ENCODE peak calls at places on chromosomes 7 and 10, in nine cellular contexts. Q is right lobe of liver; R is GM10248; T is activated T-cell treated with anti-CD3 and anti-CD28 coated beads, Interleukin-2, amount 50 U/mL, for 72 hours; V is skeletal muscle cell; C is activated naive CD4-positive, alpha-beta T cell treated with Interleukin-2 at 50 U/mL for 16 hours; W is ecto neural progenitor cell; N is heart right ventricle; S is HTR-8/SVneo. M is an unnamed sample.

GRCh38 chr10:24891823-24892222 is 60.6 kb downstream of the PRTFDC1 start:
- DNase-seq in Q (no peak), R (no peak), T (no peak), V (peak; percentile 81), C (no peak), W (no peak), N (no peak), S (no peak), M (peak; percentile 82)

GRCh38 chr10:103666109-103666508 is 172.6 kb downstream of the NEURL1 start:
- DNase-seq in Q (no peak), R (no peak), T (no peak), V (no peak), C (no peak), W (no peak), N (no peak), S (no peak), M (no peak)

GRCh38 chr10:84211566-84211965 is 13.8 kb downstream of the LRIT2 start:
- DNase-seq in Q (no peak), R (no peak), T (no peak), V (no peak), C (no peak), W (no peak), N (no peak), S (no peak), M (no peak)

GRCh38 chr10:128047337-128047736 is 78.9 kb downstream of the MKI67 start:
- DNase-seq in Q (peak; percentile 72), R (peak; percentile 91), T (peak; percentile 87), V (no peak), C (peak; percentile 86), W (peak; percentile 81), N (peak; percentile 71), S (peak; percentile 14), M (peak; percentile 79)

GRCh38 chr7:76260171-76260703 is 42.2 kb upstream of the HSPB1 start:
- DNase-seq in Q (no peak), R (peak; percentile 79), T (peak; percentile 49), V (no peak), C (peak; percentile 23), W (peak; percentile 97), N (no peak), S (peak; percentile 70), M (peak; percentile 8)

GRCh38 chr10:24505759-24506158 is 217.9 kb downstream of the ARHGAP21 start:
- DNase-seq in Q (peak; percentile 53), R (no peak), T (no peak), V (no peak), C (no peak), W (no peak), N (peak; percentile 41), S (no peak), M (no peak)

GRCh38 chr10:35768011-35768410 is 125.9 kb upstream of the FZD8 start:
- DNase-seq in Q (no peak), R (no peak), T (no peak), V (no peak), C (no peak), W (no peak), N (no peak), S (no peak), M (no peak)

GRCh38 chr10:95276367-95277200 is 14.2 kb downstream of the PDLIM1 start:
- DNase-seq in Q (no peak), R (no peak), T (no peak), V (no peak), C (no peak), W (peak; percentile 23), N (no peak), S (no peak), M (no peak)

GRCh38 chr7:45241339-45242109 is 83.9 kb downstream of the RAMP3 start:
- DNase-seq in Q (no peak), R (no peak), T (no peak), V (no peak), C (no peak), W (no peak), N (no peak), S (no peak), M (no peak)

GRCh38 chr7:149529136-149529718 is 31.6 kb upstream of the ZNF746 start:
- DNase-seq in Q (no peak), R (no peak), T (no peak), V (no peak), C (no peak), W (no peak), N (no peak), S (no peak), M (no peak)

GRCh38 chr10:13518076-13518692 is 10.6 kb downstream of the BEND7 start:
- DNase-seq in Q (no peak), R (peak; percentile 53), T (no peak), V (no peak), C (no peak), W (peak; percentile 60), N (no peak), S (no peak), M (peak; percentile 20)

GRCh38 chr10:109997233-109997632 is 10.6 kb upstream of the ADD3 start:
- DNase-seq in Q (no peak), R (no peak), T (no peak), V (no peak), C (no peak), W (no peak), N (no peak), S (no peak), M (no peak)

GRCh38 chr10:86614853-86615252 is 39.5 kb upstream of the OPN4 start:
- DNase-seq in Q (no peak), R (no peak), T (no peak), V (no peak), C (no peak), W (no peak), N (no peak), S (no peak), M (no peak)

GRCh38 chr7:98040626-98041025 is 50.6 kb upstream of the OCM2 start:
- DNase-seq in Q (no peak), R (no peak), T (no peak), V (no peak), C (no peak), W (no peak), N (no peak), S (no peak), M (no peak)

GRCh38 chr7:12328888-12329770 is 74.5 kb downstream of the VWDE start:
- DNase-seq in Q (no peak), R (no peak), T (no peak), V (no peak), C (no peak), W (no peak), N (no peak), S (no peak), M (no peak)

GRCh38 chr10:91378061-91378460 is 32.1 kb upstream of the HECTD2 start:
- DNase-seq in Q (no peak), R (no peak), T (peak; percentile 49), V (no peak), C (peak; percentile 18), W (no peak), N (no peak), S (no peak), M (peak; percentile 64)

GRCh38 chr10:88980836-88981235 is 9.8 kb upstream of the FAS start:
- DNase-seq in Q (no peak), R (no peak), T (no peak), V (no peak), C (no peak), W (no peak), N (no peak), S (no peak), M (no peak)

GRCh38 chr7:120843121-120843520 is 14.8 kb downstream of the TSPAN12 start:
- DNase-seq in Q (no peak), R (no peak), T (no peak), V (no peak), C (no peak), W (no peak), N (no peak), S (no peak), M (no peak)

GRCh38 chr10:13684252-13684791 is 97.6 kb downstream of the PRPF18 start:
- DNase-seq in Q (no peak), R (no peak), T (no peak), V (peak; percentile 64), C (no peak), W (no peak), N (peak; percentile 91), S (no peak), M (no peak)

GRCh38 chr10:26211781-26212444 is 4.7 kb upstream of the GAD2 start:
- DNase-seq in Q (no peak), R (no peak), T (no peak), V (no peak), C (no peak), W (peak; percentile 57), N (no peak), S (no peak), M (no peak)

GRCh38 chr10:116704926-116705325 is 37.4 kb downstream of the HSPA12A start:
- DNase-seq in Q (no peak), R (no peak), T (no peak), V (no peak), C (no peak), W (no peak), N (no peak), S (no peak), M (no peak)

GRCh38 chr10:43127447-43127846 is 10.8 kb upstream of the CSGALNACT2 start:
- DNase-seq in Q (peak; percentile 9), R (no peak), T (no peak), V (no peak), C (no peak), W (no peak), N (no peak), S (no peak), M (no peak)

GRCh38 chr7:151705744-151706567 is 171.0 kb downstream of the PRKAG2 start:
- DNase-seq in Q (peak; percentile 45), R (peak; percentile 47), T (peak; percentile 17), V (no peak), C (no peak), W (no peak), N (peak; percentile 53), S (peak; percentile 45), M (peak; percentile 91)

GRCh38 chr10:97889461-97890265 is 40.0 kb downstream of the GOLGA7B start:
- DNase-seq in Q (no peak), R (no peak), T (peak; percentile 7), V (peak; percentile 35), C (peak; percentile 9), W (no peak), N (no peak), S (peak; percentile 83), M (no peak)

GRCh38 chr7:99928994-99929729 is at the start of gene GJC3:
- DNase-seq in Q (peak; percentile 68), R (peak; percentile 58), T (peak; percentile 59), V (no peak), C (peak; percentile 41), W (peak; percentile 77), N (peak; percentile 73), S (peak; percentile 54), M (peak; percentile 85)

GRCh38 chr10:105192146-105192545 is 551.1 kb downstream of the SORCS3 start:
- DNase-seq in Q (no peak), R (no peak), T (no peak), V (no peak), C (no peak), W (no peak), N (no peak), S (no peak), M (no peak)

GRCh38 chr7:158902427-158902826 is 46.1 kb downstream of the DYNC2I1 start:
- DNase-seq in Q (no peak), R (no peak), T (no peak), V (no peak), C (no peak), W (no peak), N (no peak), S (no peak), M (no peak)

GRCh38 chr7:927031-927671 is 27.3 kb downstream of the ADAP1 start:
- DNase-seq in Q (peak; percentile 37), R (no peak), T (no peak), V (no peak), C (no peak), W (no peak), N (no peak), S (no peak), M (peak; percentile 66)

GRCh38 chr7:139725077-139725476 is 52.7 kb downstream of the HIPK2 start:
- DNase-seq in Q (no peak), R (peak; percentile 46), T (no peak), V (peak; percentile 81), C (no peak), W (no peak), N (no peak), S (no peak), M (no peak)

GRCh38 chr10:103265712-103266329 is 11.1 kb upstream of the INA start:
- DNase-seq in Q (peak; percentile 63), R (peak; percentile 45), T (peak; percentile 35), V (peak; percentile 41), C (peak; percentile 24), W (peak; percentile 81), N (peak; percentile 73), S (peak; percentile 45), M (peak; percentile 64)

GRCh38 chr10:27388761-27389399 is 115.2 kb upstream of the RAB18 start:
- DNase-seq in Q (no peak), R (no peak), T (no peak), V (peak; percentile 38), C (no peak), W (no peak), N (no peak), S (no peak), M (no peak)